ENCODE peak calls at places on chromosomes 3 and 15, in six cellular contexts. O, H, Q, T, E and R are unnamed samples. For H3K9me2, the result is how much of the 10 kb centered on the place peaks cover.

GRCh38 chr3:134559591-134559990 is 73.7 kb downstream of the CEP63 start:
- DNase-seq in O (no peak), E (no peak), T (no peak), H (no peak), Q (no peak), R (no peak)

GRCh38 chr3:133742351-133743091 is 3.7 kb upstream of the TF start:
- DNase-seq in E (no peak), Q (peak), T (no peak), O (peak), H (peak), R (peak)

GRCh38 chr3:24843955-24844354 is 349.3 kb upstream of the THRB start:
- DNase-seq in H (no peak), E (no peak), Q (no peak), O (no peak), T (no peak), R (no peak)

GRCh38 chr15:98904466-98905048 is 103.0 kb downstream of the PGPEP1L start:
- DNase-seq in H (peak), E (peak), T (peak), Q (peak), O (peak), R (peak)

GRCh38 chr15:20358066-20358780 is 183.4 kb downstream of the GOLGA6L6 start:
- DNase-seq in H (no peak), O (no peak), T (no peak), E (no peak), Q (no peak), R (no peak)

GRCh38 chr3:107910713-107911259 is 180.0 kb downstream of the CD47 start:
- DNase-seq in O (no peak), H (no peak), Q (no peak), T (no peak), E (no peak), R (peak)

GRCh38 chr3:45026957-45027356 is 854 bp downstream of the CLEC3B start:
- DNase-seq in O (peak), H (no peak), T (no peak), Q (no peak), E (no peak), R (no peak)

GRCh38 chr3:60301142-60301541 is 950.1 kb downstream of the FHIT start:
- DNase-seq in E (no peak), T (no peak), Q (no peak), O (peak), H (peak), R (no peak)

GRCh38 chr3:101940521-101940992 is 91.2 kb downstream of the NFKBIZ start:
- DNase-seq in H (peak), Q (no peak), E (no peak), T (peak), O (peak), R (no peak)

GRCh38 chr3:112097378-112097777 is 11.2 kb downstream of the C3orf52 start:
- DNase-seq in T (no peak), O (peak), E (no peak), Q (peak), H (peak), R (no peak)

DNA sequence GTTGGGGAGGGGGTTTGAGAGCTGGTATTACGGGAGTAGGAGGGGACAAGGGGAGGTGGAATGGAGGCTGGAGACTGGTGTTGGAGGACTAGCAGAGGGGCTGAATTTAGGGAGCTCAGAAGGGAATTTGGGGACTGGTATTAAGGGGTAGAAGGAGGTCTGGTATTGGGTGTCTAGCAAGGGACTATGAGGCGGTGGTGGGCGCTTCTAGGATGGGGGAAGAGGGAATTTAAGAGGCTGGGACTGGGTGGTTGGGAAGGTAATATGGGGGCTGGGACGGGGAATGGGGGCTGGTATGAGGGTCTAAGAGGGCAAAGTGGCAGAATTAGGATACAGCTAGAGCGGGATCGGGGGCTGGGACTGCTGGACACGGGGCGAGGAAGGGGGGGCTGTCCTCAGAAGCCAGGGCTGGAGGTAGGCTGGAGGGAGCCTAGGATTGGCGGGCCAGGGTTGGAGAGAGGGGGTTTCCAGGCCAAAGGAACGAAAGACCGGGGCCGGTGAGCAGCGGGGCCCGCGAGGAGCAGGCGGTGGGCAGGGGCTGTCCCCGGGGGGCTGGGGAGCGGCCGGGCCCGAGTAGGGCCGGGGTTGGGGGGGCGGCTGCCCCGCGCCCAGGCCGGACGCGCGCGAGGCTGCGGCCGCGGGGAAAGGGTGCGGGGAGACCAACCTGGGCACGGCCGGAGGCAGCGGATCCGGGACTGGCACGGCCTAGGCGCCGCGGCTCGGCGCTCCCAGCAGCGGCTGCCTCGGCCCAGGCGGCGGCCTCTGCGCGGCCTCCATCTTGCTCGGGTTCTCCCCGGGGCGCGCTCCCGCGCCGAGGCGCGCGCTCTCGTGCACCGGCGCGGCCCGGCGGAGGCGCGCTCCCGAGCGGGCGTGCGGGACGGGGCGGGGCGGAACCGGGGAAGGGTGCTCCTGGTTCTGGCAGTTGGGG is at the start of gene LHFPL4:
- DNase-seq in Q (no peak), H (no peak), T (peak), O (no peak), E (no peak), R (no peak)
- H3K9ac ChIP-seq in Q (no peak), H (no peak), T (no peak), O (no peak), E (no peak), R (no peak)

DNA sequence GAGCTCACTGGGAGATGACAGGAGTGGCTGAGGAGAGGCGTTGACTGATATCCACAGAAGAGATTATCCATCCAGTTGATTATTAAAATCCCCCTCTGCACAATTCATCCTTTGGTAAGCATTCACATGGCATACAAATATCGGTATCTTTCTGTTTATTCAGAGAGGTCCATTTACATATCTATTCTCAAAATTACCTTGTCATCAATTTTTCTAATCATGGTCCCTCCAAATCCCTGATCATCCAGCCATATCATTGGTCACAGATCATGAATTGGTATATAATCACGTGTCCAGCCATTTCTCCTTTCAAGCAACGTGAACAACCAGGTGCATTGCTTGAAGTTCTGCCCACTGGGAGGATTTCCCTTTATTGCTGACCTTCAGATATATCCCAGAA is 1321.0 kb downstream of the ROBO2 start:
- DNase-seq in E (no peak), Q (no peak), H (no peak), T (no peak), O (no peak), R (no peak)
- H3K9me2 ChIP-seq in E (under half), Q (under half), H (under half), T (under half), O (under half), R (under half)

DNA sequence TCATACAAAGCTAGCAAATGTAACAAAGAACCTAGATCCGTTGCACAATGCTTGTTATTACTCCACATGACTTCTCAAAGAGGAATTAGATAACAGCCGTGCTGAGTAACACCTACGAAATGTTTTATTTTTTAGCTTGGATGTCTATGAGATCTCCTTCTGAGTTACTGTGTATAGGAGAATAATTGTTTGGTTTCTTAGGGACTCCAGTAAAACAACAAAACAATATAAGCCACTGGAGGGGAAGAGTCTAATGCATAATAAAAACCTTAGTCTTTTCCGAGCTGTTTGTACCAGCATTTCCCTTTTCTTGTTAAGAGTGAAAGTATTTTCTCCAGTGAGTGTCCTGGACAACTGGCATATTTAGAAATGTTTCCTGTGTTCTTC is 15.6 kb downstream of the SNAP23 start:
- DNase-seq in O (peak), Q (no peak), E (peak), T (no peak), H (no peak), R (no peak)
- H3K4me2 ChIP-seq in O (peak), Q (no peak), E (peak), T (no peak), H (no peak), R (no peak)

GRCh38 chr3:12484198-12484982 is at the start of gene TSEN2:
- DNase-seq in H (peak), O (peak), T (peak), E (peak), Q (peak), R (peak)

GRCh38 chr3:12486001-12486400 is 1.7 kb downstream of the TSEN2 start:
- DNase-seq in H (no peak), Q (no peak), T (no peak), E (no peak), O (no peak), R (no peak)

GRCh38 chr3:12489832-12490231 is 5.6 kb downstream of the TSEN2 start:
- DNase-seq in E (no peak), H (no peak), Q (no peak), T (no peak), O (no peak), R (no peak)

GRCh38 chr3:12484983-12485327 is 675 bp downstream of the TSEN2 start:
- DNase-seq in O (no peak), H (no peak), Q (no peak), E (no peak), T (no peak), R (no peak)

GRCh38 chr3:12486916-12487315 is 2.6 kb downstream of the TSEN2 start:
- DNase-seq in Q (no peak), H (no peak), O (no peak), T (no peak), E (no peak), R (no peak)
- H3K9ac ChIP-seq in Q (no peak), H (no peak), O (no peak), T (no peak), E (no peak), R (no peak)

DNA sequence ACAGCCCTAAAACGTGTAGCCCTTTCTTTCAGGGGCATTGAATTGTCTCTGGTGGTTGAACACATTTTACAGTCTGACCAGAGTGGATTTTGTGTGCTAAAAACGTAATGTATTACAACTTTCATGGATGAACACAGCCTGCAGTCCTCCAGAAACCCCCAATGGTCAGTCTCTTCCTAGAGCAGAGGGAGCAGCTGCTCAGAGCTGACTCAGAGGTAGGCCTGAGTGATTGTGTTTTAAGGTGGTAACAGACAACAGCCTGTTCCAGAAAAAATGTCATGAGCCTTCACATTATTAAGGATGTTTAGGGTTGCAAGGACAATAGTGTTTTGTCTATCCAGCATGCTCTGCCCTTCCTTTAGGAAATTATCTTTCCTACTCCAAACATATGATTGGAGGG is 34.5 kb upstream of the CTNNB1 start:
- DNase-seq in T (no peak), H (no peak), O (no peak), E (no peak), Q (no peak), R (no peak)
- H3K9me2 ChIP-seq in T (under half), H (under half), O (under half), E (under half), Q (under half), R (under half)

GRCh38 chr15:57224664-57225063 is 151.6 kb upstream of the CGNL1 start:
- DNase-seq in O (peak), H (peak), Q (no peak), E (no peak), T (no peak), R (no peak)
- H3K4me2 ChIP-seq in O (peak), H (peak), Q (no peak), E (no peak), T (peak), R (no peak)

DNA sequence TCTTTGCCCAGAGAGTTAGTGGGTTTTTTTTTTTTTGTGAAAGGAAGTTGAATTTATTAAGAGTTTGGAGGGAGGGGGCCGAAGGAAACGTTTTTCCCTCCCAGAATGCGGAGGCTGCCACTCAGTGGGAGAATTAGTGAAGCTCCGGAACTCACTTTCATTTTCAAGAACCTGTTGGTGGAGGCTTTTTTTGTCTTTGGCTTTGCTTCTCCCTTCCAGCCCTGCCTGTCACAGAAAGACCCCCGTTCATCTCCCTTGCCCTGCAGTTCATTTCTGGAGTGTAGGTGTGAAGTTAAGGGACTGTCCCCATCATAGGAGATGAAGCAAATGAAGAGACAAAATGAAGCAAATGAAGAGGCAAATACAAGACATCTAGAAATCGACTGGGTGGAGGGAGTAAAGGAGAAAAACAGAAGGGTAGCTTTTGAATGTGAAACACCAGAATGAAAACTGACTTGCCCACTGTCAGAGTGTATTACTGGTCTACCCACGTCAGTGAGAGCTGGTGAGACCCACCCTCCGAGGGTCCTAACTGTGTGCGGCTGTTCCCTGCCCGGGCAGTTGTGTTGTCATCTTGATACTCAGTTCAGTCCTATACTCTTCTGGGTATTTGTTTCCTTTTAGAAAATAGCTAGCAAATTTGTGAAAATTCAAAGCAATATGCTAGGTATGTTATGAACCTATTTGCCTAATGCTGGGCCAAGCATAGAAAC is 91.5 kb downstream of the ITPR1 start:
- DNase-seq in H (no peak), E (no peak), Q (no peak), O (peak), T (no peak), R (no peak)
- H3K9ac ChIP-seq in H (no peak), E (no peak), Q (no peak), O (peak), T (no peak), R (no peak)

DNA sequence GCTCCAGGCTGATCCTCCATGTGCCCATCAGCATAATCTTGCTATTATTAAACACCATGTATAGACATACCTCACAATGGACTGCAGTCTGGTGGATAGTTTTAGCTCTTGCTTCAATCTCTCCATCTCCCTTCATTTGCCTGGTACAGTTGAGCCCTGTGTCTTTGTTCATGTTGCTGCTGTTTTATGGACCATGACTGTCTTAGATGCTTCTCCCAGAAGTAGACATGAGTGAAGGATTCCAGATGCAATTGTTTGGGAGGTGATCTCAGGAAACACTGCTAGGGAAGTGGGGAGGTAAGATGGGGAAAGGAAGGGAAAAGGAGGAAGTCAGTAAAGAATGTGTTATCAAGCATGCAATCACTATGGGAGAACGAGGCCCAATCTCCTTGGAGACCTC is 36.3 kb upstream of the CTNNB1 start:
- DNase-seq in E (no peak), Q (no peak), T (no peak), O (no peak), H (no peak), R (no peak)
- H3K9me2 ChIP-seq in E (under half), Q (under half), T (under half), O (under half), H (under half), R (under half)

GRCh38 chr3:132255041-132255745 is 62.0 kb upstream of the ACP3 start:
- DNase-seq in E (no peak), H (peak), T (no peak), Q (no peak), O (peak), R (no peak)
- H3K4me2 ChIP-seq in E (no peak), H (peak), T (no peak), Q (no peak), O (peak), R (no peak)

DNA sequence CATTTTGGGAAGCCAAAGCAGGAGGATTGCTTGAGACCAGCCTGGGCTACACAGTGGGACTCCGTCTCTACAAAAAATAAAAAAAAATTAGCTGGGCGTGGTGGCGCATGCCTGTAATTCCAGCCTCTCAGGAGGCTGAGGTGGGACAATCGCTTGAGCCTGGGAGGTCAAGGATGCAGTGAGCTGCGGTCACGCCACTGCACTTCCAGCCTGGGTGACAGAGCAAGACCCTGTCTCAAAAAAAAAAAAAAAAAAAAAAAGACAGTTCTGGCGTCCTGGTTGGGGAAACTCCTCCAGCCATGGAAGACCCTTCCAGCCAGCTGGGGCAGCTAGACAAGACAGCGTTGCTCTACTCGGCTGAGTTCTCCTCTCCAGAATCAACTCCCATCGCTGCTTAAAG is 36.5 kb downstream of the CPN2 start:
- DNase-seq in O (no peak), H (no peak), E (no peak), T (no peak), Q (no peak), R (no peak)
- H3K9ac ChIP-seq in O (peak), H (peak), E (no peak), T (no peak), Q (peak), R (no peak)